ENCODE peak calls at places on chromosome 22, in five cellular contexts. T, Q, M, L and U are unnamed samples.

GRCh38 chr22:34113381-34113780 is 193.1 kb upstream of the LARGE1 start:
- DNase-seq in Q (no peak), L (no peak), M (no peak), T (no peak), U (no peak)

GRCh38 chr22:23176645-23177027 is 3.7 kb upstream of the BCR start:
- DNase-seq in T (no peak), Q (no peak), M (no peak), L (no peak), U (no peak)

GRCh38 chr22:25358421-25359170 is 139.2 kb downstream of the CRYBB2 start:
- DNase-seq in L (no peak), T (no peak), M (no peak), Q (no peak), U (no peak)

GRCh38 chr22:46779651-46780050 is 17.2 kb downstream of the TBC1D22A start:
- DNase-seq in M (no peak), L (no peak), Q (no peak), T (no peak), U (no peak)

GRCh38 chr22:30228509-30229359 is 17.8 kb downstream of the LIF start:
- DNase-seq in Q (no peak), M (no peak), L (no peak), T (peak), U (no peak)

GRCh38 chr22:21683401-21683811 is 17.6 kb downstream of the PPIL2 start:
- DNase-seq in T (no peak), Q (no peak), L (no peak), M (no peak), U (no peak)

GRCh38 chr22:19605508-19606331 is 81.5 kb upstream of the CLDN5 start:
- DNase-seq in L (no peak), M (no peak), T (peak), Q (peak), U (no peak)

GRCh38 chr22:21695432-21696085 is 29.7 kb downstream of the PPIL2 start:
- DNase-seq in Q (no peak), L (no peak), T (no peak), M (no peak), U (no peak)

GRCh38 chr22:29702025-29702930 is 17.5 kb upstream of the CABP7 start:
- DNase-seq in L (no peak), T (no peak), Q (no peak), M (peak), U (no peak)

GRCh38 chr22:20807315-20807752 is 33.4 kb downstream of the SERPIND1 start:
- DNase-seq in M (no peak), L (no peak), T (peak), Q (no peak), U (no peak)

GRCh38 chr22:43505423-43505822 is 93.6 kb downstream of the MPPED1 start:
- DNase-seq in Q (no peak), L (no peak), M (no peak), T (no peak), U (peak)

GRCh38 chr22:49971232-49972162 is 10.9 kb downstream of the PIM3 start:
- DNase-seq in T (no peak), Q (peak), L (peak), M (peak), U (peak)

GRCh38 chr22:24583221-24583971 is 9.5 kb downstream of the LRRC75B start:
- DNase-seq in M (peak), Q (no peak), L (no peak), T (peak), U (no peak)

GRCh38 chr22:46941958-46942815 is 179.7 kb downstream of the TBC1D22A start:
- DNase-seq in Q (no peak), M (no peak), L (no peak), T (no peak), U (peak)

GRCh38 chr22:21754523-21755128 is 19.0 kb upstream of the YPEL1 start:
- DNase-seq in T (no peak), L (peak), Q (no peak), M (peak), U (peak)

GRCh38 chr22:19229600-19229999 is 51.1 kb upstream of the SLC25A1 start:
- DNase-seq in M (no peak), L (no peak), T (no peak), Q (no peak), U (no peak)

GRCh38 chr22:48884292-48884691 is 943.4 kb downstream of the BRD1 start:
- DNase-seq in M (no peak), T (no peak), Q (no peak), L (no peak), U (no peak)

GRCh38 chr22:44633647-44634046 is 68.4 kb upstream of the PRR5 start:
- DNase-seq in T (no peak), M (no peak), L (no peak), Q (no peak), U (no peak)

GRCh38 chr22:50150161-50151129 is 20.1 kb upstream of the PANX2 start:
- DNase-seq in Q (no peak), T (peak), L (no peak), M (no peak), U (no peak)

GRCh38 chr22:29377979-29378378 is 10.4 kb downstream of the AP1B1 start:
- DNase-seq in L (no peak), M (no peak), Q (no peak), T (peak), U (no peak)

GRCh38 chr22:35966314-35967045 is 62.1 kb downstream of the RBFOX2 start:
- DNase-seq in T (no peak), Q (no peak), L (no peak), M (no peak), U (no peak)

GRCh38 chr22:16793831-16794230 is 31.4 kb downstream of the XKR3 start:
- DNase-seq in L (no peak), Q (no peak), T (no peak), M (no peak), U (no peak)

GRCh38 chr22:22463855-22464540 is 44.5 kb downstream of the ZNF280B start:
- DNase-seq in T (peak), M (peak), L (no peak), Q (peak), U (peak)

GRCh38 chr22:43749473-43749872 is 62.6 kb downstream of the EFCAB6 start:
- DNase-seq in L (no peak), M (no peak), Q (no peak), T (no peak), U (no peak)

GRCh38 chr22:41780714-41781507 is 19.6 kb upstream of the CCDC134 start:
- DNase-seq in T (peak), M (no peak), Q (peak), L (no peak), U (peak)

GRCh38 chr22:44364750-44365118 is 52.0 kb upstream of the SHISAL1 start:
- DNase-seq in Q (peak), L (no peak), M (peak), T (no peak), U (peak)

GRCh38 chr22:32583921-32584335 is 109.3 kb downstream of the FBXO7 start:
- DNase-seq in T (no peak), L (no peak), M (no peak), Q (no peak), U (no peak)

GRCh38 chr22:37195921-37196320 is 7.9 kb upstream of the C1QTNF6 start:
- DNase-seq in T (peak), Q (peak), L (no peak), M (peak), U (peak)

GRCh38 chr22:27213291-27213690 is 555.9 kb downstream of the MIAT start:
- DNase-seq in L (no peak), M (no peak), Q (peak), T (no peak), U (no peak)

GRCh38 chr22:23178512-23179254 is 1.6 kb upstream of the BCR start:
- DNase-seq in M (peak), T (peak), L (peak), Q (peak), U (peak)